ENCODE peak calls at places on chromosomes 2 and 18, in nine cellular contexts. C is kidney tubule cell; S is NCI-H2029 treated with DMSO at 0.1 percent for 48 hours; B is H7; M is CD8-positive, alpha-beta memory T cell; P is HTR-8/SVneo; L is progenitor cell of endocrine pancreas; I is substantia nigra; F is HT-29. K is an unnamed sample.

GRCh38 chr18:35949903-35950627 is 22.4 kb upstream of the RMP24 start:
- DNase-seq in I (peak; percentile 20), P (peak; percentile 31), L (peak; percentile 57), C (peak; percentile 66), B (peak; percentile 80), S (no peak), F (peak; percentile 28), M (peak; percentile 66), K (peak; percentile 46)

GRCh38 chr2:200862532-200863000 is 1.9 kb downstream of the CLK1 start:
- DNase-seq in B (peak; percentile 29), I (peak; percentile 18), S (no peak), L (no peak), C (peak; percentile 73), M (peak; percentile 75), F (peak; percentile 45), P (no peak), K (no peak)

GRCh38 chr18:75167759-75168211 is 41.2 kb downstream of the PTGR3 start:
- DNase-seq in L (no peak), C (no peak), F (no peak), B (no peak), M (no peak), S (peak; percentile 47), P (no peak), I (peak; percentile 18), K (no peak)

GRCh38 chr2:27573452-27573851 is 9.4 kb upstream of the ZNF512 start:
- DNase-seq in I (no peak), M (no peak), P (no peak), B (no peak), C (no peak), F (no peak), S (no peak), L (no peak), K (no peak)

GRCh38 chr18:63708650-63709049 is 5.9 kb downstream of the SERPINB11 start:
- DNase-seq in S (no peak), P (peak; percentile 7), F (no peak), I (no peak), L (no peak), M (no peak), B (no peak), C (peak; percentile 83), K (no peak)

GRCh38 chr2:52732849-52733395 is 1034.7 kb upstream of the CHAC2 start:
- DNase-seq in M (no peak), S (no peak), P (no peak), L (no peak), C (no peak), B (peak; percentile 17), I (no peak), F (no peak), K (no peak)

GRCh38 chr2:99926986-99927385 is 215.4 kb downstream of the AFF3 start:
- DNase-seq in L (no peak), B (no peak), S (no peak), F (no peak), P (no peak), I (no peak), M (no peak), C (peak; percentile 25), K (no peak)

GRCh38 chr2:69013123-69013836 is at the start of gene ANTXR1:
- DNase-seq in L (peak; percentile 34), S (peak; percentile 21), P (peak; percentile 84), B (peak; percentile 91), I (peak; percentile 64), M (peak; percentile 3), F (no peak), C (peak; percentile 50), K (no peak)

GRCh38 chr2:71880287-71880686 is 267.4 kb downstream of the CYP26B1 start:
- DNase-seq in F (no peak), P (no peak), B (no peak), I (no peak), M (no peak), L (no peak), S (no peak), C (no peak), K (no peak)

GRCh38 chr2:230130668-230131364 is 62.1 kb upstream of the SLC16A14 start:
- DNase-seq in P (peak; percentile 53), L (no peak), C (peak; percentile 79), S (no peak), I (no peak), B (no peak), M (no peak), F (peak; percentile 67), K (no peak)